ENCODE peak calls at places on chromosomes 6 and 20, in eight cellular contexts. Q is EL, D is left kidney, R is MCF 10A, Y is anterior cingulate cortex, J is dermis microvascular lymphatic vessel endothelial cell, M is HEK293T, N is NCI-H1105. V is an unnamed sample.

GRCh38 chr6:110813813-110814487 is 1.3 kb downstream of the CDK19 start:
- DNase-seq in M (no peak), Q (peak; percentile 24), R (peak; percentile 40), J (no peak), N (no peak), Y (no peak), D (peak; percentile 39), V (peak; percentile 11)

GRCh38 chr6:107718341-107718740 is 105.8 kb downstream of the SCML4 start:
- DNase-seq in Y (no peak), J (no peak), R (no peak), M (no peak), D (no peak), Q (no peak), N (no peak), V (no peak)

GRCh38 chr20:17617212-17617867 is 47.5 kb downstream of the DSTN start:
- DNase-seq in Y (peak; percentile 30), R (peak; percentile 51), J (peak; percentile 41), Q (peak; percentile 46), M (peak; percentile 68), D (peak; percentile 79), N (peak; percentile 75), V (no peak)

GRCh38 chr6:32941412-32941784 is 570 bp upstream of the HLA-DMB start:
- DNase-seq in Q (no peak), Y (no peak), D (peak; percentile 94), J (peak; percentile 54), N (no peak), R (no peak), M (no peak), V (no peak)

GRCh38 chr6:4809999-4810918 is 34.1 kb downstream of the CDYL start:
- DNase-seq in Y (no peak), J (peak; percentile 55), D (no peak), M (no peak), N (no peak), R (peak; percentile 51), Q (peak; percentile 74), V (peak; percentile 73)

GRCh38 chr6:160130729-160131484 is 9.3 kb downstream of the SLC22A1 start:
- DNase-seq in Q (no peak), M (no peak), N (no peak), Y (no peak), J (no peak), R (no peak), D (no peak), V (no peak)

GRCh38 chr6:166194885-166195860 is 27.5 kb upstream of the TBXT start:
- DNase-seq in J (no peak), Q (no peak), N (no peak), D (peak; percentile 38), Y (no peak), R (no peak), M (no peak), V (no peak)

GRCh38 chr20:4717816-4718215 is 3.9 kb upstream of the PRND start:
- DNase-seq in Q (no peak), N (no peak), J (peak; percentile 9), Y (no peak), R (peak; percentile 18), D (no peak), M (no peak), V (no peak)

GRCh38 chr6:126054258-126054702 is 67.9 kb downstream of the TRMT11 start:
- DNase-seq in J (no peak), Y (no peak), M (no peak), D (peak; percentile 23), R (no peak), N (no peak), Q (no peak), V (no peak)

GRCh38 chr6:52720301-52720700 is 43.0 kb downstream of the GSTA2 start:
- DNase-seq in N (no peak), R (no peak), Q (no peak), Y (no peak), M (no peak), D (no peak), J (no peak), V (no peak)

GRCh38 chr20:25032478-25033183 is 25.3 kb downstream of the ACSS1 start:
- DNase-seq in J (no peak), Q (no peak), M (no peak), D (peak; percentile 64), R (no peak), Y (peak; percentile 85), N (no peak), V (peak; percentile 80)

GRCh38 chr6:165585060-165585459 is 78.0 kb downstream of the PDE10A start:
- DNase-seq in N (no peak), R (peak; percentile 34), Y (no peak), D (no peak), J (peak; percentile 76), M (no peak), Q (no peak), V (no peak)

GRCh38 chr20:54856202-54856601 is 380.8 kb downstream of the DOK5 start:
- DNase-seq in D (no peak), Y (no peak), N (no peak), Q (no peak), R (no peak), J (no peak), M (no peak), V (no peak)

GRCh38 chr6:167735498-167736201 is 91.1 kb upstream of the AFDN start:
- DNase-seq in Q (no peak), J (peak; percentile 19), Y (no peak), N (no peak), M (no peak), D (no peak), R (no peak), V (no peak)

GRCh38 chr6:25726122-25726911 is 28.2 kb upstream of the SLC17A4 start:
- DNase-seq in J (no peak), R (no peak), M (no peak), Y (no peak), N (no peak), D (no peak), Q (no peak), V (no peak)

GRCh38 chr6:157555795-157556645 is 175.0 kb downstream of the ZDHHC14 start:
- DNase-seq in Y (no peak), N (no peak), Q (no peak), D (no peak), M (no peak), J (no peak), R (no peak), V (no peak)

GRCh38 chr20:37389844-37390275 is 43.9 kb downstream of the SRC start:
- DNase-seq in R (no peak), D (no peak), M (no peak), J (no peak), Y (no peak), Q (no peak), N (no peak), V (no peak)

GRCh38 chr20:20441259-20441658 is 73.4 kb downstream of the INSM1 start:
- DNase-seq in N (no peak), Q (no peak), M (no peak), J (no peak), D (peak; percentile 39), R (no peak), Y (no peak), V (no peak)

GRCh38 chr6:124495316-124496176 is 466.7 kb upstream of the RNF217 start:
- DNase-seq in Y (no peak), J (no peak), M (no peak), D (no peak), Q (no peak), R (no peak), N (no peak), V (no peak)

V was measured in mammary epithelial cell.